ENCODE peak calls at places on chromosome 11, in four cellular contexts. H is GM20000, E is GM10248, N is uterus. Z is an unnamed sample.

GRCh38 chr11:132248585-132248984 is 878.2 kb downstream of the NTM start:
- DNase-seq in N (no peak), H (no peak), E (no peak), Z (no peak)

GRCh38 chr11:42972741-42973140 is 339.1 kb upstream of the API5 start:
- DNase-seq in H (no peak), E (no peak), N (no peak), Z (no peak)

GRCh38 chr11:119380160-119380815 is 1.2 kb downstream of the USP2 start:
- DNase-seq in H (no peak), N (no peak), E (no peak), Z (no peak)

GRCh38 chr11:17687946-17688670 is 31.3 kb upstream of the MYOD1 start:
- DNase-seq in H (no peak), E (no peak), N (no peak), Z (no peak)

GRCh38 chr11:80727315-80727714 is 1286.5 kb upstream of the TENM4 start:
- DNase-seq in H (peak), E (peak), N (no peak), Z (no peak)

GRCh38 chr11:122871302-122871701 is 11.3 kb upstream of the JHY start:
- DNase-seq in E (no peak), H (no peak), N (no peak), Z (no peak)

GRCh38 chr11:122850076-122850631 is 11.9 kb downstream of the CRTAM start:
- DNase-seq in E (no peak), N (no peak), H (no peak), Z (no peak)

GRCh38 chr11:8934735-8935478 is 2.2 kb upstream of the C11orf16 start:
- DNase-seq in E (no peak), N (no peak), H (no peak), Z (no peak)

GRCh38 chr11:34940026-34940677 is 23.7 kb downstream of the PDHX start:
- DNase-seq in H (peak), N (no peak), E (peak), Z (no peak)

GRCh38 chr11:119335655-119336543 is 1.6 kb downstream of the RNF26 start:
- DNase-seq in E (no peak), N (no peak), H (no peak), Z (no peak)

GRCh38 chr11:77106321-77106720 is 3.7 kb downstream of the OMP start:
- DNase-seq in H (no peak), N (no peak), E (no peak), Z (no peak)

GRCh38 chr11:33687733-33688479 is 12.7 kb downstream of the C11orf91 start:
- DNase-seq in H (peak), E (peak), N (no peak), Z (peak)

GRCh38 chr11:128417607-128418324 is 169.6 kb downstream of the ETS1 start:
- DNase-seq in H (no peak), N (no peak), E (no peak), Z (no peak)

Z was measured in NCI-H2171.